ENCODE peak calls at places on chromosomes 11 and 22, in six cellular contexts. One of them, this sample, is unnamed.

GRCh38 chr11:8086001-8086479 is 5.0 kb downstream of the TUB start:
- DNase-seq in K562: no peak
- DNase-seq in H1: no peak
- DNase-seq in HepG2: no peak
- DNase-seq in GM12878: no peak
- DNase-seq in HCT116: no peak
- DNase-seq in this sample: no peak

GRCh38 chr22:35839811-35840739 is 122.4 kb downstream of the APOL5 start:
- DNase-seq in K562: peak; percentile 84
- DNase-seq in H1: peak; percentile 79
- DNase-seq in HepG2: no peak
- DNase-seq in GM12878: no peak
- DNase-seq in HCT116: peak; percentile 95
- DNase-seq in this sample: peak; percentile 80

GRCh38 chr22:37709445-37709765 is 12.6 kb downstream of the TRIOBP start:
- DNase-seq in K562: no peak
- DNase-seq in H1: no peak
- DNase-seq in HepG2: no peak
- DNase-seq in GM12878: no peak
- DNase-seq in HCT116: no peak
- DNase-seq in this sample: no peak

GRCh38 chr11:105401269-105401809 is 208.5 kb upstream of the GRIA4 start:
- DNase-seq in K562: no peak
- DNase-seq in H1: no peak
- DNase-seq in HepG2: no peak
- DNase-seq in GM12878: no peak
- DNase-seq in HCT116: no peak
- DNase-seq in this sample: no peak

GRCh38 chr11:84720706-84721402 is 906.3 kb downstream of the DLG2 start:
- DNase-seq in K562: no peak
- DNase-seq in H1: no peak
- DNase-seq in HepG2: no peak
- DNase-seq in GM12878: no peak
- DNase-seq in HCT116: no peak
- DNase-seq in this sample: peak; percentile 25

GRCh38 chr11:122795281-122795680 is 43.0 kb upstream of the CRTAM start:
- DNase-seq in K562: no peak
- DNase-seq in H1: no peak
- DNase-seq in HepG2: no peak
- DNase-seq in GM12878: no peak
- DNase-seq in HCT116: no peak
- DNase-seq in this sample: no peak

GRCh38 chr11:59822989-59823566 is 12.5 kb upstream of the MRPL16 start:
- DNase-seq in K562: peak; percentile 62
- DNase-seq in H1: no peak
- DNase-seq in HepG2: peak; percentile 63
- DNase-seq in GM12878: no peak
- DNase-seq in HCT116: peak; percentile 69
- DNase-seq in this sample: no peak

GRCh38 chr11:59849129-59849528 is 3.8 kb upstream of the CBLIF start:
- DNase-seq in K562: no peak
- DNase-seq in H1: no peak
- DNase-seq in HepG2: no peak
- DNase-seq in GM12878: no peak
- DNase-seq in HCT116: no peak
- DNase-seq in this sample: no peak

GRCh38 chr11:127675602-127676001 is 675.0 kb upstream of the KIRREL3 start:
- DNase-seq in K562: no peak
- DNase-seq in H1: no peak
- DNase-seq in HepG2: no peak
- DNase-seq in GM12878: no peak
- DNase-seq in HCT116: no peak
- DNase-seq in this sample: no peak

GRCh38 chr22:39244496-39245129 is at the start of gene PDGFB:
- DNase-seq in K562: peak; percentile 47
- DNase-seq in H1: no peak
- DNase-seq in HepG2: no peak
- DNase-seq in GM12878: no peak
- DNase-seq in HCT116: no peak
- DNase-seq in this sample: no peak

GRCh38 chr11:108853864-108854263 is 189.0 kb downstream of the DDX10 start:
- DNase-seq in K562: no peak
- DNase-seq in H1: no peak
- DNase-seq in HepG2: no peak
- DNase-seq in GM12878: no peak
- DNase-seq in HCT116: no peak
- DNase-seq in this sample: peak; percentile 5

GRCh38 chr11:111633248-111633647 is 31.0 kb downstream of the SIK2 start:
- DNase-seq in K562: no peak
- DNase-seq in H1: no peak
- DNase-seq in HepG2: peak; percentile 90
- DNase-seq in GM12878: no peak
- DNase-seq in HCT116: no peak
- DNase-seq in this sample: no peak

GRCh38 chr11:12914401-12914912 is 94.7 kb upstream of the RASSF10 start:
- DNase-seq in K562: peak; percentile 65
- DNase-seq in H1: peak; percentile 87
- DNase-seq in HepG2: no peak
- DNase-seq in GM12878: no peak
- DNase-seq in HCT116: no peak
- DNase-seq in this sample: peak; percentile 68

GRCh38 chr11:61955416-61956135 is 5.4 kb downstream of the BEST1 start:
- DNase-seq in K562: peak; percentile 7
- DNase-seq in H1: peak; percentile 83
- DNase-seq in HepG2: no peak
- DNase-seq in GM12878: no peak
- DNase-seq in HCT116: no peak
- DNase-seq in this sample: no peak

GRCh38 chr22:45309422-45310227 is at the start of gene FAM118A:
- DNase-seq in K562: peak; percentile 94
- DNase-seq in H1: peak; percentile 83
- DNase-seq in HepG2: peak; percentile 87
- DNase-seq in GM12878: peak; percentile 81
- DNase-seq in HCT116: peak; percentile 73
- DNase-seq in this sample: peak; percentile 77

GRCh38 chr11:32643526-32643925 is 59.9 kb downstream of the EIF3M start:
- DNase-seq in K562: no peak
- DNase-seq in H1: no peak
- DNase-seq in HepG2: no peak
- DNase-seq in GM12878: no peak
- DNase-seq in HCT116: no peak
- DNase-seq in this sample: no peak

GRCh38 chr11:45150301-45150700 is 3.9 kb downstream of the PRDM11 start:
- DNase-seq in K562: no peak
- DNase-seq in H1: no peak
- DNase-seq in HepG2: no peak
- DNase-seq in GM12878: no peak
- DNase-seq in HCT116: no peak
- DNase-seq in this sample: no peak

DNA sequence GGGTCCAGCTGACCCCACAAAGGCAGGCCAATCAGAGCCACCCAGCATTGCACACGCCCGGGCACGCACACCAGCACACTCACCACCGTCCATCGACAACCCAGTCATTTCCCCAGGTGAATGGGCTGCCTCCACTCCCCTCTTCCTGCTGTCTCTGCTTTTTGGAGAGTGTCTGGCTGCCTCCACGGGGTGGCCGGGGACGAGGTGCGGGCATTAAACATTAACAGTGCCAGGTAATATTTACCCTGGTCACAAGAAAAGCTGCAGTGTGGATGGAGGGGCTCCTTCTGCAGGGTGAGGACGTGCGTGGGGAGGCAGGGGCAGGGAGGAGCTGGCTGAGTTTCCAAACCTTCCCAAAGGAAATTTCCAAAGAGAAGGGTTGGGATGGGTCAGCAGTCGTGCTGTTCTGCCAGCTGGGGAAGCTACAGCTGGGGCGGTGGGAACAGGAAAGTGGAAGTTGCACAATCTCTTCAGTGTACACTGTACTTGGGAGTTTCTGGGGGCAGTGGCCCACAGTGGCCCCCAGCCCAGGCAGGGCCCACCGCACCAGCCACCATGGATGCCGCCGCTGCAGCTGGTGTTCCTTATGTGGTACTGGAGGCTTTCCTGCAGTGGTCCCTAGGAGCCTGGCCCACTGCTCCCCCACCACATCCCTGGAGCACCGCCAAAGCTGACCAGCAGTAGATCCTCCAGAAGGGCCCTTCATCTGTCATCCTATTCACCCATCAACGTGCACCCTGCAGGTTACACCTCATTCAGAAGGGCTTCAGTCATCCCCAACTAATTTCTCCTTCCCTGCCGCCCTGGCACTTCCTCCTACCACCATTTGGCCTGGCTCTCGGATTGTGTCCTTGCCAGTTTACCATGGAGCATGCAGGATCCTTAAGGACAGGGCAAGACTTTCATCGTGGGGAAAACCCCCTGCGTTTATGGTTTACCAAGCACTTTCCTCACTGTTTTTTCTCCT is at the start of gene FXYD2:
- DNase-seq in K562: no peak
- DNase-seq in H1: no peak
- DNase-seq in HepG2: no peak
- DNase-seq in GM12878: no peak
- DNase-seq in HCT116: no peak
- DNase-seq in this sample: no peak
- H3K4me1 ChIP-seq in K562: no peaks in the 10 kb centered on the region
- H3K4me1 ChIP-seq in H1: peaks cover 10% of the 10 kb centered on the region
- H3K4me1 ChIP-seq in HepG2: peaks cover 83% of the 10 kb centered on the region
- H3K4me1 ChIP-seq in GM12878: peaks cover 14% of the 10 kb centered on the region
- H3K4me1 ChIP-seq in HCT116: peaks cover 20% of the 10 kb centered on the region
- H3K4me1 ChIP-seq in this sample: peaks cover 23% of the 10 kb centered on the region

DNA sequence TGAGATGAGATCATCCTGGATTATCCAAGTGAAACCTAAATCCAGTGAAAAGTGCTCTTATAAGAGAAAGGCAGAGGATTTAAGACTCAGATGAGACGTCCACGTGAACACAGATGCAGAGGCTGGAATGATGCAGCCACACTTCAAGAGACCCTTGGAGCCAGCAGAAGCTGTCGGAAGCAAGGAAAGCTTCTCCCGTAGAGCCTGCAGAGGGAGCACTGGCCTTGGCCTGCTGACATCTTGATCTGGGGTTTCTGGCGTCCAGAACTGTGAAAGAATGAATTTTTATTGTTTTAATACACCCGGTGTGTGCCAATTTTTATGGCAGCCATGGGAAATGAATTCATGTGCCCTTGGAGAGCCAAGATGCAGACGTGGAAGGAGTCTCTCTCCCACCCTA is 407.0 kb upstream of the B3GAT1 start:
- DNase-seq in K562: no peak
- DNase-seq in H1: no peak
- DNase-seq in HepG2: no peak
- DNase-seq in GM12878: no peak
- DNase-seq in HCT116: no peak
- DNase-seq in this sample: peak; percentile 18
- TF ChIP-seq ZNF274 in K562: no peak
- TF ChIP-seq ZNF274 in H1: no peak
- TF ChIP-seq ZNF274 in HepG2: no peak
- TF ChIP-seq ZNF274 in GM12878: no peak
- TF ChIP-seq ZNF274 in HCT116: no peak
- TF ChIP-seq ZNF274 in this sample: no peak

DNA sequence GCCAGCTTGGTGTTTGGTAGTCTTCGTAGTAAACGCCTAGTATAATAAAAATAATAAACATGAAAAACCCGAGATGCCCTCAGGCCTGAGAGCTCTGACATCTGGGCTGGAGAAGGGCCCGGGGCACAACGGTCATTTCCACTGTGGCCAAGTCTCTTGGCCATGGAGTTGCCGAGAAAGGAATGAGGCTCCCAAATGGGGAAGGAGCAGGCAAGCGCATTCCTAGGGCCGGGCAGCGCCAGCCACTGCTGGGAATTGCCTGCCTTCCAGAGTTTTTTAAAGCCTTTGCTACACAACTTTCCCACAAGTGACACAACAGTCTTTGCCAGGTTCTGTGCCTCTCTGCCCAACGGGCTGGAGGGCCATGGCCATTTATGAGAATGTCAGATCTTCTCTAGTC is 103.4 kb downstream of the NAV2 start:
- DNase-seq in K562: no peak
- DNase-seq in H1: no peak
- DNase-seq in HepG2: no peak
- DNase-seq in GM12878: no peak
- DNase-seq in HCT116: no peak
- DNase-seq in this sample: no peak
- H3K4me1 ChIP-seq in K562: no peaks in the 10 kb centered on the region
- H3K4me1 ChIP-seq in H1: peaks cover 29% of the 10 kb centered on the region
- H3K4me1 ChIP-seq in HepG2: peaks cover 1% of the 10 kb centered on the region
- H3K4me1 ChIP-seq in GM12878: no peaks in the 10 kb centered on the region
- H3K4me1 ChIP-seq in HCT116: no peaks in the 10 kb centered on the region
- H3K4me1 ChIP-seq in this sample: peaks cover 7% of the 10 kb centered on the region

GRCh38 chr11:72478596-72479143 is 44.3 kb upstream of the CLPB start:
- DNase-seq in K562: no peak
- DNase-seq in H1: no peak
- DNase-seq in HepG2: no peak
- DNase-seq in GM12878: no peak
- DNase-seq in HCT116: no peak
- DNase-seq in this sample: no peak

GRCh38 chr11:72483412-72484186 is 49.3 kb upstream of the CLPB start:
- DNase-seq in K562: no peak
- DNase-seq in H1: no peak
- DNase-seq in HepG2: peak; percentile 23
- DNase-seq in GM12878: no peak
- DNase-seq in HCT116: no peak
- DNase-seq in this sample: no peak
- TF ChIP-seq ZNF274 in K562: no peak
- TF ChIP-seq ZNF274 in H1: no peak
- TF ChIP-seq ZNF274 in HepG2: no peak
- TF ChIP-seq ZNF274 in GM12878: no peak
- TF ChIP-seq ZNF274 in HCT116: no peak
- TF ChIP-seq ZNF274 in this sample: no peak

This sample was measured in NT2/D1.